ENCODE peak calls at places on chromosomes 6 and 20, in ten cellular contexts. Z, B, S, W, Q, A, O, Y, N and E are unnamed samples.

GRCh38 chr6:24358219-24358821 is 461 bp upstream of the DCDC2 start:
- DNase-seq in N (no peak), Q (no peak), W (no peak), Y (no peak), S (no peak), B (no peak), A (peak), Z (no peak), O (no peak), E (no peak)

GRCh38 chr6:98946877-98947410 is 802 bp downstream of the FBXL4 start:
- DNase-seq in A (peak), Q (no peak), B (peak), Z (no peak), O (peak), W (peak), Y (peak), N (peak), S (peak), E (no peak)

GRCh38 chr6:139308936-139309603 is 17.3 kb upstream of the TXLNB start:
- DNase-seq in Y (peak), W (no peak), O (peak), Q (no peak), A (no peak), N (peak), Z (no peak), B (no peak), S (no peak), E (no peak)

GRCh38 chr20:3919352-3919751 is 30.2 kb downstream of the PANK2 start:
- DNase-seq in W (no peak), Z (no peak), Y (peak), A (no peak), S (no peak), O (peak), Q (no peak), B (no peak), N (no peak), E (no peak)

GRCh38 chr20:50303573-50304500 is 113.2 kb downstream of the CEBPB start:
- DNase-seq in N (peak), Y (peak), A (peak), Z (peak), W (peak), O (peak), B (peak), S (peak), Q (peak), E (no peak)

GRCh38 chr6:7228662-7229375 is 84.2 kb downstream of the SSR1 start:
- DNase-seq in B (no peak), Q (no peak), A (no peak), W (no peak), N (no peak), O (no peak), S (no peak), Z (no peak), Y (no peak), E (peak)

GRCh38 chr20:7571521-7572065 is 368.7 kb downstream of the HAO1 start:
- DNase-seq in Q (no peak), A (no peak), W (no peak), N (no peak), B (no peak), Z (no peak), S (no peak), O (peak), Y (no peak), E (no peak)

GRCh38 chr6:106279179-106279578 is 46.4 kb downstream of the ATG5 start:
- DNase-seq in Z (no peak), S (no peak), O (peak), W (no peak), Y (no peak), B (no peak), Q (no peak), A (no peak), N (peak), E (no peak)

GRCh38 chr20:19786311-19786710 is 28.3 kb downstream of the RIN2 start:
- DNase-seq in S (no peak), A (no peak), O (peak), Y (peak), N (peak), W (no peak), Z (no peak), Q (peak), B (no peak), E (no peak)

GRCh38 chr20:35511814-35512420 is 17.5 kb downstream of the C20orf173 start:
- DNase-seq in Q (no peak), N (peak), B (no peak), Y (peak), W (no peak), Z (no peak), O (peak), A (no peak), S (no peak), E (no peak)

GRCh38 chr6:53673138-53673801 is 7.7 kb upstream of the KLHL31 start:
- DNase-seq in W (no peak), Z (no peak), B (no peak), O (peak), Q (no peak), Y (peak), N (peak), S (no peak), A (no peak), E (no peak)

GRCh38 chr20:39136145-39136544 is 174.0 kb downstream of the DHX35 start:
- DNase-seq in O (no peak), A (no peak), S (no peak), B (no peak), W (no peak), Q (no peak), N (no peak), Z (no peak), Y (no peak), E (no peak)

GRCh38 chr6:56393615-56394612 is 146.5 kb upstream of the COL21A1 start:
- DNase-seq in B (no peak), Q (no peak), Y (no peak), W (no peak), S (no peak), Z (no peak), N (no peak), O (no peak), A (no peak), E (no peak)

GRCh38 chr6:34476462-34476861 is 10.6 kb downstream of the PACSIN1 start:
- DNase-seq in Y (no peak), W (no peak), S (no peak), A (no peak), Z (no peak), O (no peak), Q (no peak), N (no peak), B (no peak), E (no peak)

GRCh38 chr6:37168809-37169457 is 1.0 kb upstream of the PIM1 start:
- DNase-seq in Z (peak), B (no peak), A (no peak), S (no peak), Q (no peak), Y (no peak), O (no peak), N (peak), W (peak), E (no peak)

GRCh38 chr20:52379723-52380336 is 188.3 kb upstream of the ZFP64 start:
- DNase-seq in Z (no peak), N (peak), Q (no peak), Y (peak), O (peak), A (no peak), W (no peak), B (peak), S (no peak), E (no peak)

GRCh38 chr6:106512048-106512957 is 117.0 kb downstream of the RTN4IP1 start:
- DNase-seq in W (peak), Z (peak), N (peak), S (peak), B (peak), Q (peak), A (peak), Y (peak), O (peak), E (peak)

GRCh38 chr20:50568549-50568942 is 58.4 kb downstream of the PTPN1 start:
- DNase-seq in Q (no peak), Z (no peak), S (no peak), B (no peak), W (no peak), A (no peak), O (no peak), Y (no peak), N (no peak), E (no peak)

GRCh38 chr20:38835792-38836191 is 30.3 kb downstream of the PPP1R16B start:
- DNase-seq in B (no peak), A (no peak), O (no peak), Y (no peak), N (no peak), Z (no peak), S (no peak), Q (no peak), W (no peak), E (no peak)

GRCh38 chr6:41892921-41893564 is 2.1 kb downstream of the USP49 start:
- DNase-seq in Y (no peak), S (no peak), A (no peak), Z (no peak), W (no peak), N (no peak), Q (no peak), O (no peak), B (no peak), E (no peak)

GRCh38 chr6:51613558-51613957 is 473.9 kb downstream of the PKHD1 start:
- DNase-seq in W (no peak), Y (no peak), S (no peak), Q (no peak), A (no peak), N (peak), B (no peak), O (no peak), Z (no peak), E (no peak)

GRCh38 chr6:130473886-130474285 is 108.1 kb downstream of the TMEM200A start:
- DNase-seq in B (no peak), S (no peak), N (peak), Z (no peak), O (peak), A (no peak), W (no peak), Q (no peak), Y (peak), E (no peak)

GRCh38 chr20:44695295-44696230 is 19.6 kb upstream of the CCN5 start:
- DNase-seq in O (peak), N (no peak), Y (no peak), B (no peak), Z (no peak), S (no peak), W (no peak), A (no peak), Q (peak), E (no peak)

GRCh38 chr20:7272512-7272911 is 505.0 kb downstream of the BMP2 start:
- DNase-seq in A (no peak), Y (no peak), O (no peak), W (no peak), S (no peak), Q (no peak), Z (no peak), B (no peak), N (peak), E (no peak)

GRCh38 chr6:158205220-158205944 is 37.2 kb downstream of the GTF2H5 start:
- DNase-seq in N (peak), S (no peak), W (no peak), A (no peak), Q (no peak), B (no peak), Z (no peak), O (no peak), Y (no peak), E (no peak)

GRCh38 chr20:33311011-33311410 is 28.0 kb downstream of the BPIFB1 start:
- DNase-seq in N (no peak), Z (no peak), Q (no peak), B (no peak), A (no peak), Y (no peak), S (no peak), O (no peak), W (no peak), E (no peak)

GRCh38 chr20:48682529-48683385 is 145.0 kb downstream of the PREX1 start:
- DNase-seq in S (peak), Y (peak), N (no peak), B (peak), Q (peak), O (peak), A (peak), Z (peak), W (peak), E (peak)

GRCh38 chr6:143160439-143161220 is 99.9 kb downstream of the AIG1 start:
- DNase-seq in O (peak), B (no peak), Y (no peak), W (no peak), S (no peak), Q (no peak), A (no peak), N (no peak), Z (no peak), E (no peak)

GRCh38 chr6:168938546-168938945 is 315.1 kb downstream of the THBS2 start:
- DNase-seq in Z (no peak), Y (no peak), S (no peak), Q (no peak), B (no peak), W (no peak), O (no peak), A (no peak), N (no peak), E (no peak)

GRCh38 chr6:5422321-5422915 is 161.1 kb downstream of the FARS2 start:
- DNase-seq in Q (no peak), W (peak), B (no peak), O (peak), A (no peak), N (peak), S (no peak), Z (no peak), Y (peak), E (no peak)

GRCh38 chr6:44859901-44860410 is 468.2 kb upstream of the RUNX2 start:
- DNase-seq in W (no peak), A (no peak), S (no peak), B (no peak), N (no peak), Z (no peak), Q (no peak), O (no peak), Y (no peak), E (no peak)

GRCh38 chr6:44858998-44859397 is 469.1 kb upstream of the RUNX2 start:
- DNase-seq in B (no peak), N (no peak), Z (no peak), A (no peak), Q (no peak), O (peak), Y (peak), W (no peak), S (no peak), E (no peak)

GRCh38 chr6:44856495-44856878 is 469.0 kb downstream of the CDC5L start:
- DNase-seq in Z (no peak), Y (peak), O (peak), A (no peak), Q (no peak), B (no peak), N (no peak), S (no peak), W (no peak), E (no peak)

GRCh38 chr6:44854712-44855111 is 467.2 kb downstream of the CDC5L start:
- DNase-seq in O (no peak), Q (no peak), W (no peak), Z (no peak), S (no peak), N (no peak), Y (no peak), A (no peak), B (no peak), E (no peak)

DNA sequence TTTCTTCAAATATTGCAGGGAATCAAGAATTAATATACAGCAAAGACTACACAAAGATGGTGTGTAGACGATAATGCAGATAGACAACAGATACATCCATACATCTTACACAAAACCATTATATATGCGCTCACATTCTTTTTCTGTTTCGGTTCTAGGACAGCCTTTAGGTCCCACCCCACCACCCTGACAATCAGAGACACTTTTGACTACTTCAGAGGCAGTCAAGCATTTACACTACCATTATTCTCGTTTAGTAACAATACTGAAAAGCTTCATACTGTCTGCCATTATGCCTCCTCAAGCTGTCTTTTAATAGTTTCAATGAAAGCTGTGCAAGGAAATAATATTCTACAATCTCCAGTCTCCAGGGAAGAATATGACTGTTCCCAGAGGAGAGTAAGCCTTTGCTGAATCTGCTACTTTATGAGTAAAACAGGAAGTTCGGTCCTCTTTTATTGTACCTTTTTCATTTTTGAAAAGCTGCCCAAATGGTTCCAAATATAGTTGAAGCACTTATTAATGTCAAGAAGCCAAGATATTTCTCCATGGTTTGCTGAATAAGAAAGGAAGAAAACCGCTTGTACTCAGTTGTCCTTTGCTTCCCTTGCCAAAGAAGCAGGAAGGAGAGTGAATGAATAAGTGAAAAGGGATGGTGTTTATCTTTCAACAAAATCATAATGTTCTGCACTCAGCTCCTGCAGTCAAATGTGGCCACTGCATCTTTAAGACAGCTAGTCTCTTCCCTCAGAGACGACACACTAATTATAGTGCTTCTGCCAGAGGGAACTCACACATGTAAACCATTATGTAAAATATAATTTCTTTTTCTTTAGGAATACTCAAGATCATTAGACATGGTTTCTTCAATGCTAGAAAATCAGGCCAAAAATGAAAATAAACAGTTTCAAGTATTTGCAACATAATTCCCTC is 468.3 kb downstream of the CDC5L start:
- DNase-seq in S (no peak), B (no peak), W (no peak), N (no peak), Z (no peak), Q (no peak), O (peak), A (no peak), Y (peak), E (no peak)
- H3K4me3 ChIP-seq in S (no peak), B (no peak), W (no peak), N (no peak), Z (no peak), Q (no peak), O (no peak), A (no peak), Y (no peak), E (no peak)

GRCh38 chr6:10522929-10523573 is 1.9 kb downstream of the GCNT2 start:
- DNase-seq in N (no peak), Y (no peak), W (no peak), O (no peak), A (no peak), S (no peak), Z (no peak), Q (no peak), B (no peak), E (no peak)

GRCh38 chr6:10518461-10519216 is 2.5 kb upstream of the GCNT2 start:
- DNase-seq in A (no peak), Y (peak), Q (no peak), Z (no peak), N (peak), S (no peak), O (no peak), W (peak), B (no peak), E (peak)

GRCh38 chr6:10516953-10517352 is 4.2 kb upstream of the GCNT2 start:
- DNase-seq in B (no peak), A (no peak), S (no peak), W (no peak), Y (no peak), N (no peak), Q (no peak), O (no peak), Z (no peak), E (no peak)

GRCh38 chr6:10520468-10520867 is 683 bp upstream of the GCNT2 start:
- DNase-seq in N (peak), A (no peak), S (no peak), Q (no peak), B (no peak), Z (no peak), O (no peak), W (no peak), Y (peak), E (no peak)

DNA sequence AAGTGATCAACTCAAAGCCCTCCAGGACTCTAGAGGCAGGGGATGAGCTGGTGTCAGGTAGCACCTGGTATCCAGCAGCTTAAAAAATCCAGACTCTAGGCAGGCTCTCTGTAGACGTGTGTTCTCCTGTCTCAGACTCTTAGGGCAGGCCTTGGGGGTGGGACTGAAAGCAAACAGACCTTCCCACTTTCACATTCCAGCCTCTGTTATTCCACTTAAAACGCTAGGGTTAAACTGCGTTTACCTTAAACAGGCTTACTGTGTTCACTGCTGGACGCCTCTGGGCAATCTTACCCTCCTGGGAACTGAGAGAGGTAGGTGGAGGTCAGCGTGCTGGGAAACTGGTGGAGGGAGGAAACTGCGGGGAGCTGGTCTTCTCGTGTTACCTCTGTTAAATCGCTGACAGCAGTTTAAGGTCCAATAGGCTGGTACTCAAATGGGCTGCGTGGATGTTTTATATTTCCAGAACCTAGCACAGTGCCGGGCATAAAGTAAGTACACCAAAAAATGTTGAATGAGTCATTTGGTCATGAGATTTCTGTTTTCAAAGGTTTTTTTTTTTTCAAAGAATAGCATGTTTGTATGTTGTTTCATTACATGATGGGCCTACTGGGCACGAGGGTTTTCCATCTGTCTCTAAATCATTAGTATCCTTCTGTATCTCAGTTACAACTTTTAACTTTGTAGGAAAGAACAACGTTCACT is at the start of gene GCNT2:
- DNase-seq in Z (no peak), S (no peak), Y (peak), N (peak), B (no peak), A (no peak), O (no peak), W (peak), Q (no peak), E (no peak)
- H3K4me3 ChIP-seq in Z (no peak), S (no peak), Y (peak), N (no peak), B (peak), A (no peak), O (no peak), W (no peak), Q (no peak), E (peak)

DNA sequence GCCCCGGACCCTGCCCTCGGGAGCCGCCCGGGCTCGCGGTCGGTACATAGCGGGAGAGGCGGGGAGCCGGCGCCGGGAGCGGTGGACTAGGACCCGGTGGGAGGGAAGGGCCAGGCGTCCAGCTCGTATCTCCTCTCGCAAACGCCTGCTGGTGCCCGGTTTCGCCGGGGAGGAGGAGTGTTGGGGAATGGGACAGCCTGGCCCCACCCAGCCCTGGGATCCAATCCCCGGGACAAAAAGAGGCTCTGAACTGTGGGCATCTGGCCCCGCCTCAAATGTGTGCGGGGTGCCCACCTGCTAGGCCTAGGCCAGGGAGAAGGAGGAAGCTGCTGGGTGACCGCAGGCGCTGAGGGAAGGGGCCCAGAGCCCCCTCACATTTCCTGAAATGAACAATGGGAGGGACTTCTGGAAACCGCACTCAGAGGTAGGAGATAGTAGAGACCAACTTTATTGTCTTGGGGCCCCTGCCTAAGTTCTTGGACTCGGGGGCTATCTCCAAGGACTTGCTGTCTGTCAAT is at the start of gene KCNK17:
- DNase-seq in B (no peak), S (no peak), N (no peak), Q (no peak), Y (no peak), W (no peak), A (no peak), O (no peak), Z (no peak), E (no peak)
- H3K4me3 ChIP-seq in B (peak), S (no peak), N (no peak), Q (peak), Y (peak), W (peak), A (peak), O (no peak), Z (peak), E (peak)

DNA sequence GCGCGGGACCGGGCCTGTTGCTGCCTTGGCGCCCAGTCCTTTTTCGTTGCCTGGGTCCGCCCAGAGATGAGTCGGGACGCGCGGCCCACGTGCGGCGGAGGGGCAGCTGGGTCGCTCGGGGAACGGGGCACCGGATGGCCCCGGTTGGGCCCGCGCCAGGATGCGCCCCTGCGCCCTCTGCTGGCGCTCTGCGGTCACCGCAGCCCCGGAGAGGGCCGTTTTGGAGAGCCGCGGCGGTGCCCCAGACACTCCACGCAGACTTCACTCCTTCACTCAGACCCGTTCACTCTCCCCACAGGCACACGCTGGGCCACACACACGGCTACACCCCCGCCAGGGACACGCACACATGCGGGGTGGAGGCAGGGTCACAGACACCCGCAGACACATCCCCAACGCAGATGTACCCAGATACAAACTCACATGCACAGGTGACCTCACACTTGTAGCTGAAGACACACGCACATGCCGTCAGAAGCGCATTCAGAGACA is 38.8 kb downstream of the SRC start:
- DNase-seq in B (peak), Y (peak), W (no peak), Q (peak), N (peak), O (peak), S (peak), A (peak), Z (no peak), E (peak)
- H3K4me3 ChIP-seq in B (peak), Y (no peak), W (peak), Q (peak), N (no peak), O (peak), S (no peak), A (peak), Z (peak), E (no peak)